ENCODE peak calls at places on chromosomes 1 and 21, in four cellular contexts. V is IMR-90, A is fibroblast of villous mesenchyme, Q is left ventricle myocardium inferior. T is an unnamed sample.

GRCh38 chr21:44870748-44871495 is 2.6 kb downstream of the PTTG1IP start:
- DNase-seq in Q (peak), A (no peak), V (no peak), T (no peak)

GRCh38 chr21:25887646-25888321 is 153.0 kb downstream of the GABPA start:
- DNase-seq in A (no peak), V (no peak), Q (no peak), T (no peak)

GRCh38 chr1:59178339-59178744 is 118.6 kb upstream of the FGGY start:
- DNase-seq in Q (peak), A (peak), V (peak), T (peak)

GRCh38 chr1:36768486-36769178 is 265.7 kb downstream of the GRIK3 start:
- DNase-seq in A (no peak), V (no peak), Q (no peak), T (no peak)

GRCh38 chr1:2980849-2981248 is 40.4 kb upstream of the ACTRT2 start:
- DNase-seq in A (no peak), V (no peak), Q (no peak), T (no peak)

GRCh38 chr1:6466751-6467150 is 778 bp upstream of the TNFRSF25 start:
- DNase-seq in V (no peak), Q (no peak), A (no peak), T (no peak)

GRCh38 chr1:177873238-177873637 is 96.6 kb downstream of the SEC16B start:
- DNase-seq in Q (no peak), A (peak), V (peak), T (peak)

GRCh38 chr1:38134294-38134755 is 87.7 kb upstream of the POU3F1 start:
- DNase-seq in V (no peak), A (no peak), Q (no peak), T (no peak)

GRCh38 chr1:183609313-183609712 is 19.1 kb upstream of the NCF2 start:
- DNase-seq in Q (peak), A (peak), V (peak), T (peak)

GRCh38 chr1:85496881-85497582 is 32.1 kb upstream of the DDAH1 start:
- DNase-seq in V (peak), A (no peak), Q (no peak), T (peak)

GRCh38 chr1:240998024-240998423 is 359.0 kb downstream of the RGS7 start:
- DNase-seq in V (no peak), Q (no peak), A (no peak), T (peak)

GRCh38 chr1:160853014-160853413 is 9.7 kb downstream of the CD244 start:
- DNase-seq in V (no peak), A (no peak), Q (no peak), T (no peak)

GRCh38 chr1:9435101-9435636 is 104.1 kb upstream of the SLC25A33 start:
- DNase-seq in A (peak), Q (no peak), V (no peak), T (no peak)

GRCh38 chr1:233945979-233946378 is 41.5 kb downstream of the SLC35F3 start:
- DNase-seq in Q (no peak), V (no peak), A (no peak), T (no peak)

GRCh38 chr1:171188388-171189266 is 3.5 kb downstream of the FMO2 start:
- DNase-seq in A (peak), V (peak), Q (peak), T (peak)

GRCh38 chr1:5164155-5164554 is 509.7 kb downstream of the AJAP1 start:
- DNase-seq in Q (no peak), V (no peak), A (no peak), T (no peak)

GRCh38 chr21:43777953-43778352 is 1.8 kb upstream of the CSTB start:
- DNase-seq in A (no peak), Q (no peak), V (no peak), T (no peak)

GRCh38 chr1:59128784-59129227 is 168.1 kb upstream of the FGGY start:
- DNase-seq in A (no peak), V (peak), Q (no peak), T (peak)

GRCh38 chr1:205687242-205687641 is 6.9 kb upstream of the SLC45A3 start:
- DNase-seq in A (no peak), V (no peak), Q (no peak), T (no peak)

GRCh38 chr1:8004803-8005573 is 21.1 kb downstream of the ERRFI1 start:
- DNase-seq in V (peak), Q (peak), A (peak), T (peak)

GRCh38 chr1:45834689-45835088 is 31.3 kb downstream of the MAST2 start:
- DNase-seq in V (no peak), Q (no peak), A (no peak), T (no peak)

GRCh38 chr21:45892156-45892919 is 89.2 kb upstream of the COL6A1 start:
- DNase-seq in V (no peak), Q (peak), A (no peak), T (no peak)

GRCh38 chr1:27408151-27408550 is 15.7 kb downstream of the GPR3 start:
- DNase-seq in A (no peak), Q (no peak), V (no peak), T (no peak)

GRCh38 chr21:41877901-41878830 is 978 bp downstream of the PRDM15 start:
- DNase-seq in A (peak), Q (no peak), V (peak), T (peak)

GRCh38 chr1:46686255-46686654 is 14.6 kb downstream of the TEX38 start:
- DNase-seq in Q (no peak), V (no peak), A (no peak), T (no peak)

GRCh38 chr1:212205843-212206242 is 79.4 kb upstream of the PPP2R5A start:
- DNase-seq in A (no peak), Q (no peak), V (no peak), T (peak)

GRCh38 chr1:168582690-168583325 is 6.4 kb downstream of the XCL1 start:
- DNase-seq in Q (no peak), A (peak), V (peak), T (peak)

GRCh38 chr1:201719812-201720521 is 109.0 kb upstream of the IPO9 start:
- DNase-seq in Q (peak), A (peak), V (peak), T (peak)

GRCh38 chr1:214584805-214585766 is 17.9 kb upstream of the CENPF start:
- DNase-seq in A (peak), V (peak), Q (no peak), T (peak)

GRCh38 chr1:220528679-220529529 is 968 bp downstream of the MARK1 start:
- DNase-seq in V (no peak), A (no peak), Q (peak), T (no peak)

GRCh38 chr1:177858222-177858894 is 111.5 kb downstream of the SEC16B start:
- DNase-seq in V (peak), Q (no peak), A (peak), T (peak)

DNA sequence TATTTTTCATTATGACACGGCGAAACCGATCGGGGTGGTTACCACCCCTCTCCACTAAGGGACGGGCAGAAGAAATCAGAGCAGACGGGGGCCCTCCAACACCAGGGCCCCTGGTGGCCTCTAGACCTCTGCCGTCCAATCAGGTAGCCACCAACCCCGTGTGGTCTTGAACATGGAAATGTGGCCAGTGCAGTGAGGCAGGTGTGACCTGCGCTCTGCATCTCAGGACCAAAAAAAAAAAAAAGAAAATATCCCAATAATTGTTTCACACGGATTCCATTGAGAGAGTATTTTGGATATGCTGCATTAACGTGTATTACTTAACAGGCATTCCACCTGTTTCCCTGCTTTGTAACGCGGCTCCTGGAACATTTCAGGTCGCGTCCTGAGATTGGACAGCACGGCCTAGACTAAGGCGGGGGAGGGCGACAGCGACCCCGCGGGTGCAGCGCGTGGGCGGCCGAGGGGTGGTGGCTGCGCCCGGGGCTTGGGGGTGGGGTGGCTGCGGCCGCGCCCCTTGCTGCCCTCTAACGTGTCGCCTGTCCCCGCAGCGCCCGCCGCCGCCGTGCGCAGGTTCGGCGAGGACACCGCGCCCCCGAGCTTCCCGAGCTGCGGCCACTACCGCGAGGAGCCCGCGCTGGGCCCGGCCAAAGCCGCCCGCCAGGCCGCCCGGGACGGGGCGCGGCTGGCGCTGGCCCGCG is 48.3 kb downstream of the SIM2 start:
- DNase-seq in Q (peak), V (no peak), A (no peak), T (no peak)
- H3K4me3 ChIP-seq in Q (peak), V (peak), A (peak), T (peak)

GRCh38 chr1:53180951-53181350 is 15.7 kb upstream of the CPT2 start:
- DNase-seq in A (no peak), Q (no peak), V (no peak), T (no peak)

GRCh38 chr1:53175302-53175913 is 21.2 kb upstream of the CPT2 start:
- DNase-seq in V (peak), A (no peak), Q (no peak), T (peak)

GRCh38 chr1:53180226-53180625 is 16.4 kb upstream of the CPT2 start:
- DNase-seq in Q (no peak), A (peak), V (peak), T (peak)

GRCh38 chr1:53172751-53173498 is 23.7 kb upstream of the CPT2 start:
- DNase-seq in Q (no peak), A (peak), V (no peak), T (peak)

DNA sequence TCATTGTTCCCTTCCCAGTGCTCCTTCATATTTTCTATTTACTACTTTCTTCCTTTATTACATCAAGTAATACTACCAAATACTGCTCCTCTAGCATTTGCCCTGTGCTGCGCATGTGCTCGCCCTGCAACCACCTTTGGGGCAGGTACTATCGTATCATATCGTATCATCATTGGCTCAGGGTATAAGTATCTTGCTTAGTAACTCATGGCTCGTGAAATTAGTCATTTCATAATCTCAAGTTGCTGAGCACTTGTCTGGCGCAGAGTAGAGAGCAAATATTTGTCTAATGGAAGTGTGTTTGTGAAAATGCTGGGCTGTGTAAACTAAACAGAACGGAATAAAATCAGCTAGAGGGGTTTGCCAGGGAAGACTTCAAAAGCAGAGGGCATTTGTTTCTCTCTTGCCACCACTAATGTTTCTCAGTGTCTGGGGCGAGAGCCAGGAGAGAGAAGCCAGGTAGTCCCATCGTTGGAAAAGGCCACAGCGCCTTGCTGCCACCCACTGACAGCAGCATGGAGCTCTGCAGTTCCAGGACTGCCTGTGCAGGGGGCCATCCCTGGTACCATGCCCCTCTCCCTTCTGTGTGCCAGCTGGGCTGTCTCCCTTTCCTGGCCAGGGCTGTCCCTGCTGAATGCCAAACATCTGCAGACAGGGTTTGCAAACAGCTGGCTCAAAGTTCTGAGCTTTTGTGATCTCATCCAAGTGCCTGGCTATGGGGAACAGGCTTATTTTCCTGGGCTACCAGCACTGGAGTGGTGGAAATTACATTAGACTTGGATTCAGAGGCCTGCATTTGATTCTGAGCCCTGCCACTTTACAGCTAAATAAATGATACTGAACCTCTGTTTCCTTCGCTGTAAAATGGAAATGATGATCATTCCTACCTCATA is 19.9 kb upstream of the CPT2 start:
- DNase-seq in Q (peak), A (peak), V (peak), T (peak)
- TF ChIP-seq CTCF in Q (peak), A (peak), V (peak), T (peak)

GRCh38 chr1:87336623-87337067 is 8.0 kb downstream of the LMO4 start:
- DNase-seq in Q (no peak), A (peak), V (no peak), T (no peak)
- H3K4me3 ChIP-seq in Q (peak), A (peak), V (no peak), T (no peak)

GRCh38 chr1:110151175-110151715 is 951 bp downstream of the SLC6A17 start:
- DNase-seq in V (no peak), A (no peak), Q (no peak), T (no peak)

GRCh38 chr1:110153407-110153950 is 3.2 kb downstream of the SLC6A17 start:
- DNase-seq in Q (no peak), V (no peak), A (no peak), T (no peak)

GRCh38 chr1:110148961-110149360 is 1.3 kb upstream of the SLC6A17 start:
- DNase-seq in A (no peak), Q (no peak), V (peak), T (no peak)

GRCh38 chr1:110152133-110152785 is 2.0 kb downstream of the SLC6A17 start:
- DNase-seq in A (no peak), V (peak), Q (no peak), T (peak)

DNA sequence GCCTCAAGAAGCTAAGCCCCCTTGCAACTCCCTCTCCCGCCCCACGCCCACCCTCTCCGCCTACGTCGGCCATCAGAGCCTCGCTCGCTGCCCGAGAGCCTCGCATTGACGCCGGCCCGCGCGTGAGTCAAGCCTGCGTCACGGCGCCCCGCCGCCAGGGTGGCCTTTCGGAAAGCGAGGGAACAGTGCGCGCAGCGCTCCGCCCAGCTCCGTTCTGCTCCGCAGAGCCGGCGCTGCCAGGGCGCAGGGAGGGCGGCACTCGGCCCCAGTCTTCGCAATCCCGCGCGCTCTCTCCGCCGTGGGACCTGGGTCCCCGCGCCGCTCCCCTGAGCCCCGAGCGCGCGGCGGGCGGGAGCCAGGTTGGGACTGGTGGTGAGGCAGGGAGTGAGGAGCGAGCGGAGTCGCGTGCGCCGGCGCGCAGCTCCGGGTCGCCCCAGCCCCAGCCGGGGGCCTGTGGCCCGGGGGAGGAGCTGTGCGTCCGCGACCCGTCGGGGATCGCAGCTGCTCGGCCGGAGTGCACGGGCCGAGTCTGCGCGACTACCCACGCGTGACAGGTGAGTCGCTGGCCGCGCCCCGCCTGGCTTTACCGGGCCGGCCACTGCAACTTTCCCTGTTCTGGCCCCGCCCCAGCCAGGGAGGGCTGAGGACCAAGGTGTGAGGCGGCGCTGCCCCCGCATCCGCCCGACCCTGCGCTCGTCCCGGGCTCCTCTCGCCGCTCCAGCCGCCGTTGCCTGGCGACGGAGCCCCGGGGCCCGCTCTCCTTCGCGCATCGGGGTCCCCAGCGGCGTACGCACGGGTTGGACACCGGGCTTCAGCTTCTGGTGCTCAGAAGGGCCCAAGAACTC is at the start of gene SLC6A17:
- DNase-seq in A (peak), V (peak), Q (no peak), T (peak)
- TF ChIP-seq CTCF in A (no peak), V (peak), Q (peak), T (no peak)

GRCh38 chr1:248823517-248824001 is 2.2 kb downstream of the SH3BP5L start:
- DNase-seq in A (no peak), V (peak), Q (no peak), T (peak)
- H3K4me3 ChIP-seq in A (peak), V (peak), Q (peak), T (no peak)

DNA sequence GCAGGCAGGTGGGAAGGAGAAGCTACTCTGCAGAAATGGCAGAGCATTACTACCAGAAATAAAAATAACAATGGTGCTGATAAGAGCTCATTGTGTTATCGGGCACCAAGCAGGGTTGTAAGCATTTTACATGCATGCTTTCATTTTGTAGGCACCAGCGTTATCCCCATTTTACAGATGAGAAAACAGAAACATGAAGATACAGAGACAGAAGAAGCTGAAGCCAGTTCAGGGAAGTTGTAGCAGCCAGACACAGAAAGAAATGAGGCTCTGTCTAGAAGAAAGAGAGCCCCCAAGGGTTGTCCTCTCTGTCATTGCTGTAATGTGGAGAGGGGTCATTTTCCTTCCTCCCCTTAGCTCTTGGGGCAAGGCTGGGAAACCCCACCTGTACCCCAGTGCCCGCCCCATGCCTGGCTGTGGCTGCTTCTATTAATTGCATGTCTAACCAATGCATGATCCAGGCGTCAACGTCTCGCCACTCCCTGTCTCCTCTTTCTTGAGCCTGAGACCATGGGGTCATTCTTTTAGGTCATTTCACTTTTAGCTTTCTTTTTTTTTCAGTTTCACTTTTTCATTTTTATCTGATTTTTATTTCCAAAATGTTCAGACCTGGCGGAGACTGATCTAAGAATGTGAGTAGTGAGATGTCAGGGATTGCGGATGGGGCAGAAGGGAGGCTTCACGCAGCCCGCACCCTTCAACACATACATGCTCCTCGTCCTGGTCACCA is 6.8 kb downstream of the OLIG1 start:
- DNase-seq in V (no peak), Q (no peak), A (no peak), T (no peak)
- TF ChIP-seq CTCF in V (no peak), Q (no peak), A (no peak), T (no peak)

T was measured in cardiac fibroblast.